ENCODE peak calls at places on chromosomes 5 and 9, in ten cellular contexts. O, Y, X, L, U, I, V, K, J and F are unnamed samples. For H3K27me3, the result is how much of the 10 kb centered on the place peaks cover.

GRCh38 chr5:56467176-56467717 is 234.1 kb upstream of the ANKRD55 start:
- DNase-seq in X (peak), O (no peak), K (no peak), Y (no peak), I (no peak), V (no peak), U (no peak), J (no peak), L (no peak), F (no peak)

GRCh38 chr9:112744177-112744576 is 6.4 kb upstream of the SNX30 start:
- DNase-seq in K (no peak), I (no peak), J (no peak), O (no peak), Y (no peak), U (no peak), X (no peak), V (no peak), L (no peak), F (no peak)

GRCh38 chr5:86880785-86881492 is 263.2 kb downstream of the COX7C start:
- DNase-seq in K (peak), V (no peak), O (no peak), U (no peak), Y (peak), L (no peak), I (peak), X (peak), J (peak), F (peak)

GRCh38 chr5:160479220-160479619 is 57.6 kb downstream of the PTTG1 start:
- DNase-seq in V (no peak), O (no peak), I (no peak), X (no peak), L (no peak), U (no peak), Y (no peak), J (no peak), K (no peak), F (no peak)

GRCh38 chr9:84703793-84704192 is 34.3 kb downstream of the NTRK2 start:
- DNase-seq in J (no peak), L (no peak), Y (no peak), V (no peak), K (no peak), O (no peak), U (no peak), X (no peak), I (no peak), F (no peak)

GRCh38 chr9:91500509-91501011 is 76.9 kb upstream of the NFIL3 start:
- DNase-seq in J (peak), O (no peak), Y (no peak), L (no peak), I (peak), K (no peak), V (no peak), U (no peak), X (no peak), F (no peak)

GRCh38 chr9:81861644-81862043 is 66.6 kb upstream of the SPATA31D4 start:
- DNase-seq in O (no peak), I (no peak), L (no peak), Y (no peak), V (no peak), X (no peak), K (no peak), U (no peak), J (peak), F (no peak)

GRCh38 chr5:121675932-121676331 is 175.8 kb upstream of the FTMT start:
- DNase-seq in Y (no peak), U (no peak), X (no peak), K (no peak), L (no peak), V (no peak), O (no peak), I (no peak), J (no peak), F (no peak)

GRCh38 chr5:9363026-9363793 is 182.7 kb downstream of the SEMA5A start:
- DNase-seq in L (no peak), O (no peak), I (no peak), K (no peak), V (no peak), U (no peak), X (no peak), J (no peak), Y (no peak), F (no peak)

GRCh38 chr9:33019797-33020196 is 5.3 kb upstream of the DNAJA1 start:
- DNase-seq in L (no peak), Y (no peak), U (no peak), K (no peak), J (no peak), V (no peak), O (no peak), X (no peak), I (no peak), F (no peak)

GRCh38 chr9:99660191-99660636 is 161.5 kb upstream of the NR4A3 start:
- DNase-seq in I (no peak), K (no peak), X (no peak), Y (no peak), O (no peak), V (no peak), J (no peak), L (no peak), U (no peak), F (no peak)

GRCh38 chr9:68907910-68908309 is 106.0 kb downstream of the PRKACG start:
- DNase-seq in I (no peak), V (no peak), K (no peak), J (no peak), O (no peak), X (no peak), Y (no peak), U (no peak), L (no peak), F (no peak)

GRCh38 chr9:68905129-68905528 is 108.8 kb downstream of the PRKACG start:
- DNase-seq in K (no peak), L (no peak), J (no peak), I (no peak), X (no peak), U (no peak), Y (no peak), O (no peak), V (no peak), F (no peak)

GRCh38 chr9:68898781-68899439 is 115.0 kb downstream of the PRKACG start:
- DNase-seq in U (no peak), L (no peak), I (no peak), X (no peak), Y (no peak), K (no peak), O (no peak), V (no peak), J (no peak), F (no peak)

GRCh38 chr9:68904454-68904853 is 109.5 kb downstream of the PRKACG start:
- DNase-seq in X (no peak), L (no peak), J (no peak), V (no peak), U (no peak), O (no peak), Y (no peak), I (no peak), K (peak), F (no peak)
- H3K27me3 ChIP-seq in X (under half), L (under half), J (under half), V (under half), U (under half), O (under half), Y (under half), I (under half), K (under half), F (under half)

GRCh38 chr9:98577446-98577845 is 131.3 kb downstream of the GABBR2 start:
- DNase-seq in K (no peak), U (no peak), I (no peak), V (no peak), Y (no peak), L (no peak), X (no peak), O (no peak), J (no peak), F (no peak)
- H3K27me3 ChIP-seq in K (under half), U (under half), I (under half), V (under half), Y (under half), L (under half), X (under half), O (under half), J (under half), F (under half)

DNA sequence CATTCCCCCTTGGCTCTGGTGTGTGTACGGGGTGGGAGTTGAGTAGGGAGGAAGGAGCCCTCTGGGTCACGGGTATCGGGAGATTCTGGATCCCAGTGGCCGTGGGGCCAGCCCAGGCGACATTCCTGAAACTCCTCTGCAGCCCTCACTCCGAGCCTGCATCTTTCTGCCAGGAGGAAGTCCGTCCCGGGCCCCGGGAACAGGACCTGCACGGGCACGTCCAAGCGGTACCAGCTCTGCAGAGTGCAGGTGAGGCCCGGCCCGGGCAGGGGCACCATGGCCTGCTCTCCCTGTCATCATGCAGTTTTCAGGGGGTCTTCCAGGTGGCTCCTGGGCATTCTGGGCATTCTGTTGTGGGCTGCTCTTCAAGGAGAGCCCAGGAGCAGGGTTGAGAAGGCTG is 3.7 kb downstream of the ADAMTSL2 start:
- DNase-seq in O (no peak), Y (no peak), U (no peak), J (no peak), V (no peak), X (peak), L (no peak), I (no peak), K (no peak), F (no peak)
- H3K27me3 ChIP-seq in O (under half), Y (under half), U (under half), J (under half), V (under half), X (under half), L (under half), I (under half), K (under half), F (under half)

GRCh38 chr9:36815023-36815422 is 219.0 kb downstream of the PAX5 start:
- DNase-seq in V (no peak), O (no peak), U (no peak), J (no peak), K (no peak), L (no peak), Y (no peak), I (no peak), X (no peak), F (no peak)
- H3K27me3 ChIP-seq in V (under half), O (under half), U (under half), J (under half), K (under half), L (under half), Y (under half), I (under half), X (under half), F (under half)

GRCh38 chr5:151572657-151573368 is 18.3 kb downstream of the FAT2 start:
- DNase-seq in Y (no peak), I (no peak), U (no peak), V (no peak), L (no peak), K (no peak), X (peak), J (no peak), O (no peak), F (no peak)
- H3K27me3 ChIP-seq in Y (under half), I (under half), U (under half), V (under half), L (under half), K (under half), X (under half), J (under half), O (under half), F (under half)

DNA sequence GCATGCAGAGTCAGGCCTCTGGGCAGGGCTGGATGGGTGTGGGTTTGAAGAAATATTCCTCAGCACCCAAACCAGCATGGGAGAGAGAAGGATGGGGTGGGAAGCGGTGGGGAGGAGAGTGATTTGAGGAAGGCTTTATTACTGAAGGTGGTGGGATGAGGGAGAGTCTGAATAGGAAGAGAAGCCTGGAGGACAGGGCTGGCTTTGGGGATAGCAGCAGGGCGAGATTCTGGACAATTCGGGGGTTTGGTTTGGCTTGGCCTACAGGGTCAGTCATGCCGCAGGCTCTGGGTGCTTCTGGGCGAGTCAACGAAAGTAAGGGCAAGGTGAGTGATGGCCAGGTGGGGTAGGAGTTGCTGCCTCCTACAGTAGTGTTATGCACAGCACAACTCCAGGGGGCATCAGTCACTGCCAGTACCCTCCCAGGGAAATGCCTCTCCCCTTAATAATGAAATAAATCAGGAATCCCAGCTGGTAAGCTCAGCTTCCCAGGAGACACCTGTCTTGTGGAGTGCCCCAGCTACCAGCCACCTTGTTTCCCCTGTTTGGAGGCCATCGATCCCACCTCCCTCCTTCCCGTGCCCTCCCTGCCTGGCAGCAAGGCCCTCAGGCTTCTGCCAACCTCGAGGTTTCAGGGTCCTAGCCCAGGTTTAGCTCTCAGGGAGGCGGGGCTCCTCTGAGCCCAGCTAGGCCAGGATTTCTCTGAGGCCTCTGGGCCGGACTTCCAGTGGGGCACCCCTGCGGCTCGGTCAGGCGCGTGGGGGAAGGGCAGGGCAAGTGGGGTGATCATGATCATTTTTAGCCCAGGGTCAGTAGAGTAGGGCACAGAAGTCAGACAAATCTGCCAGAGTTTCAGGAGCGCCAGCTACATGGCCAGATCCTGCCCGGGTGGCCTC is 741 bp upstream of the NKX2-5 start:
- DNase-seq in L (no peak), U (no peak), J (no peak), O (no peak), I (no peak), K (peak), X (no peak), V (no peak), Y (no peak), F (no peak)
- H3K27me3 ChIP-seq in L (half or more), U (half or more), J (half or more), O (half or more), I (under half), K (half or more), X (half or more), V (half or more), Y (under half), F (under half)